ENCODE peak calls at places on chromosomes 4 and X, in seven cellular contexts. Z is K562, E is SK-N-SH, O is GM12892, U is H1, A is HepG2, D is GM12878. C is an unnamed sample.

GRCh38 chr4:184348311-184349233 is 125.8 kb downstream of the IRF2 start:
- DNase-seq in O (no peak), U (no peak), A (peak), D (peak), Z (no peak), E (no peak), C (no peak)

GRCh38 chr4:101953949-101954348 is 163.4 kb downstream of the BANK1 start:
- DNase-seq in Z (no peak), E (no peak), U (no peak), A (peak), O (no peak), D (no peak), C (no peak)

GRCh38 chrX:25524150-25524549 is 508.4 kb upstream of the ARX start:
- DNase-seq in D (no peak), A (peak), Z (no peak), E (no peak), U (no peak), O (no peak), C (no peak)

GRCh38 chrX:140672840-140673731 is 36.5 kb upstream of the LINC00632 start:
- DNase-seq in E (no peak), O (no peak), A (peak), Z (no peak), D (no peak), U (no peak), C (no peak)

GRCh38 chr4:79922011-79922410 is 151.0 kb downstream of the ANTXR2 start:
- DNase-seq in D (no peak), A (no peak), O (no peak), U (no peak), E (no peak), Z (no peak), C (no peak)

GRCh38 chrX:10108288-10108687 is 48.5 kb upstream of the CLCN4 start:
- DNase-seq in O (no peak), A (no peak), Z (no peak), D (no peak), E (no peak), U (no peak), C (no peak)

GRCh38 chr4:128649575-128650205 is 159.8 kb upstream of the JADE1 start:
- DNase-seq in D (no peak), Z (no peak), A (peak), E (no peak), O (no peak), U (peak), C (no peak)

GRCh38 chr4:186770446-186771175 is 47.0 kb upstream of the FAT1 start:
- DNase-seq in O (no peak), E (no peak), U (no peak), D (no peak), Z (no peak), A (no peak), C (no peak)

GRCh38 chrX:70033348-70033747 is 16.4 kb downstream of the AWAT2 start:
- DNase-seq in O (no peak), D (no peak), E (peak), Z (peak), U (peak), A (peak), C (peak)

GRCh38 chr4:47774078-47774477 is 63.8 kb downstream of the CORIN start:
- DNase-seq in O (no peak), D (no peak), U (no peak), Z (no peak), E (no peak), A (no peak), C (no peak)

GRCh38 chrX:140342410-140342809 is 162.5 kb downstream of the SOX3 start:
- DNase-seq in O (no peak), D (no peak), E (no peak), A (no peak), U (no peak), Z (no peak), C (no peak)

GRCh38 chr4:89703831-89704230 is 133.1 kb downstream of the SNCA start:
- DNase-seq in U (no peak), D (no peak), O (no peak), E (no peak), Z (no peak), A (no peak), C (no peak)

GRCh38 chrX:30282527-30282926 is 26.7 kb downstream of the NR0B1 start:
- DNase-seq in Z (no peak), O (no peak), U (no peak), E (no peak), D (no peak), A (no peak), C (no peak)

GRCh38 chr4:165085946-165086345 is 26.7 kb downstream of the TMEM192 start:
- DNase-seq in U (no peak), E (no peak), Z (no peak), O (no peak), D (no peak), A (no peak), C (no peak)

GRCh38 chrX:96102997-96103396 is 581.6 kb upstream of the DIAPH2 start:
- DNase-seq in A (no peak), U (no peak), Z (no peak), E (no peak), D (no peak), O (no peak), C (no peak)

GRCh38 chrX:3345281-3346081 is 971 bp downstream of the MXRA5 start:
- DNase-seq in U (peak), E (peak), O (no peak), A (no peak), Z (no peak), D (no peak), C (no peak)

GRCh38 chr4:139014391-139015268 is 951 bp upstream of the NOCT start:
- DNase-seq in D (peak), E (peak), Z (no peak), O (peak), U (no peak), A (peak), C (no peak)

GRCh38 chr4:13876940-13877339 is 249.4 kb upstream of the BOD1L1 start:
- DNase-seq in E (no peak), A (no peak), D (no peak), O (no peak), Z (no peak), U (no peak), C (no peak)

GRCh38 chr4:110988741-110989140 is 365.9 kb upstream of the PITX2 start:
- DNase-seq in D (no peak), U (no peak), E (no peak), O (no peak), Z (no peak), A (no peak), C (no peak)

GRCh38 chrX:23434356-23434884 is 99.8 kb downstream of the PTCHD1 start:
- DNase-seq in D (no peak), A (no peak), O (no peak), Z (no peak), E (no peak), U (no peak), C (no peak)

GRCh38 chr4:40409835-40410234 is 74.7 kb downstream of the CHRNA9 start:
- DNase-seq in A (no peak), Z (no peak), U (no peak), D (no peak), E (no peak), O (no peak), C (no peak)

GRCh38 chrX:139831689-139832456 is 101.0 kb downstream of the ATP11C start:
- DNase-seq in Z (no peak), E (no peak), O (no peak), U (no peak), D (no peak), A (no peak), C (peak)

GRCh38 chr4:89158884-89159503 is 47.7 kb downstream of the TIGD2 start:
- DNase-seq in Z (peak), D (no peak), U (no peak), E (peak), O (no peak), A (peak), C (no peak)

DNA sequence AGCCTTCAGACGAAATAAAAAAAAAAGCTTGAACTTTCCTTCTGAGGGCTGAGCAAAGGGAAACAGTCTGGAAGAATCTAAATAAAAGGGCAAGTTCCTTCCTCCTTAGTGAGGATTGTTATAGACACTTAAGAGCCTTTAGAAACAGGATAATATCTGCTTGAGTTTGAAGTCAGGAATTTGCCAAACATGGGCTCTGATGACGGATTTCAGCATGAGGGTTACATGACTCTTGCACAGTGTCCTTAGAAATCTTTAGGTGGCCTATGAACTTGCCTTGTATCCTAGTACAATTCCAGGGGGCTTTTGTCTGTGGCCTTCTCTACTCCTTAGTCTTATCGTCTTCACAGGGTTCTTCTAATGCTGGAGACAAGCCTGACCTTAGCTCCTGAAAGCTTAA is 94.1 kb downstream of the RLIM start:
- DNase-seq in E (no peak), D (no peak), O (no peak), A (no peak), U (no peak), Z (no peak), C (no peak)
- TF ChIP-seq POLR2AphosphoS5 in E (no peak), D (no peak), O (no peak), A (no peak), U (no peak), Z (no peak), C (no peak)

GRCh38 chr4:150078041-150078995 is at the start of gene DCLK2:
- DNase-seq in O (peak), D (no peak), U (peak), E (peak), Z (peak), A (no peak), C (peak)
- TF ChIP-seq TAF1 in O (no peak), D (no peak), U (peak), E (peak), Z (no peak), A (no peak), C (no peak)

GRCh38 chr4:77100234-77100633 is 24.4 kb upstream of the CCNI start:
- DNase-seq in E (no peak), D (no peak), U (no peak), Z (no peak), A (no peak), O (no peak), C (no peak)
- TF ChIP-seq POLR2AphosphoS5 in E (no peak), D (no peak), U (no peak), Z (no peak), A (no peak), O (no peak), C (no peak)

DNA sequence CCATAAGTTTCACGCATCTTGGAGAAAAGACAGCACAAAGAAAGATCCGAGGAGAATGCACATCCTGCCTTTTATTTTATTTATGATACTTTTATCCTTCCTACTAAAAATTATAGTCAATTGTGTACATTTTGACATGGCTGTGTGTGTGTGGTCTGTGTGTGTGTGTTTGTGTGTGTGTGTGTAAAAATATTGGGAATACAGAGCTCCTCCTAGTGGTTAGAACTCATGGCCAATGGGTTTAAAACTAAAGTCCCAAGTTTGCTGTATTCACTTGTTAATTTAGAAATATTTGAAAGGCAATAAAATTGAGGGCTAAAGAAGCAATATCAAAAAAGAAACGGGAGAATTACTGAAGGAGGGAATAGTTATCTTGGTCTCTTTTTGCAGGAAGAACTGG is 47.5 kb downstream of the NKX6-1 start:
- DNase-seq in E (no peak), U (no peak), A (no peak), D (no peak), Z (no peak), O (no peak), C (no peak)
- TF ChIP-seq TAF1 in E (no peak), U (no peak), A (no peak), D (no peak), Z (no peak), O (no peak), C (no peak)

DNA sequence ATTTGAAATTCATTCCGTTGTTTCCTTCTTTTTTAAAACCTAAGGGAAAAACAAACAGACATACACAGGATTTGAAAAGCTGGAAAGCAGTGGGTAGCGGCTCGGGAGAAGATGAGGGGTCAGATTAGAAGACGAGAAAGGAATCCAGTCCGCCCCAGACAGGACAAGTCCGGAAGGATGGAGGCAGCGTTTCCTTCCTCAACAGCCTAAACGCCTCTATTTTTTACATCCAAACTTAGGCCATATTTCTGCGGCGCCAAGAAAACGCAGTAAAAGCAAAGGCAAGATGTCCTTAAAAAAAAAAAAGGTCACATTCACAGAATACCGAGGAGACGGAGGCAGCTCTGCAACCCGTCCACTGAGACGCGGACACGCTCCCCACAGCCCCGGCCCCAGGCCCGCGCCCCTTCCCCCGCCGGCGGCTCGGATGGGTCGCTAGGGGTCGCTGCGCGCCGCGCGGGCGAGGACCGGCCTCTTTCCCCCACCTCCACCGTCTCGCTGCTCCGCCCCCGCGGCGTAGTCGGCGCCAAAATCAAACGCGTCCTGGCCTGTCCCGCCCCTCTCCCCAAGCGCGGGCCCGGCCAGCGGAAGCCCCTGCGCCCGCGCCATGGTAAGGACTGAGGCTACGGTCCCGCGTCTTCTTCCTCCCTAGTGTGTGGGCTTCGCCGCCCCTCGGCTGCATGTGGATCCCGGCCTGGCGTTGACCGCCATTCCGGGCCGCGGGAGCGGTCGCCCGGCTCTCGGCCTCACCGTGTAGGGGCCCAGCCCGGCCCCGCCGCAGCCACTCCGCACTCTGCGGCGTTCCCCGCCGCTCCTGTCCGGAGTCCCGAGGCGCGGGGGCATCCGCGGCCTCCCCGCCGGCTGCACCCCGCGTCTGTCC is at the start of gene MND1:
- DNase-seq in A (peak), D (no peak), U (peak), E (peak), Z (peak), O (peak), C (peak)
- TF ChIP-seq POLR2AphosphoS5 in A (peak), D (no peak), U (peak), E (peak), Z (peak), O (no peak), C (no peak)

C was measured in GM12891.